ENCODE peak calls at places on chromosomes 13 and 19, in nine cellular contexts. I, Y, L, R, V, X, C, U and T are unnamed samples.

GRCh38 chr13:27449081-27449603 is 1.2 kb downstream of the MTIF3 start:
- DNase-seq in I (no peak), Y (no peak), L (no peak), R (no peak), V (no peak), X (no peak), C (no peak), U (no peak), T (no peak)

GRCh38 chr13:37047032-37047431 is 12.5 kb downstream of the SUPT20H start:
- DNase-seq in I (no peak), Y (no peak), L (no peak), R (no peak), V (no peak), X (no peak), C (no peak), U (no peak), T (no peak)

GRCh38 chr19:3398114-3398899 is 31.9 kb downstream of the NFIC start:
- DNase-seq in I (no peak), Y (peak), L (peak), R (no peak), V (peak), X (no peak), C (peak), U (peak), T (no peak)

GRCh38 chr13:101308247-101309013 is 107.9 kb downstream of the NALCN start:
- DNase-seq in I (no peak), Y (no peak), L (no peak), R (no peak), V (no peak), X (peak), C (no peak), U (peak), T (no peak)

GRCh38 chr13:81872581-81872980 is 1531.7 kb upstream of the SPRY2 start:
- DNase-seq in I (peak), Y (no peak), L (no peak), R (peak), V (no peak), X (no peak), C (no peak), U (no peak), T (no peak)

GRCh38 chr13:109816112-109816978 is 30.0 kb upstream of the IRS2 start:
- DNase-seq in I (no peak), Y (no peak), L (no peak), R (no peak), V (no peak), X (no peak), C (no peak), U (peak), T (no peak)

GRCh38 chr19:15539638-15540037 is 31.3 kb downstream of the CYP4F22 start:
- DNase-seq in I (no peak), Y (no peak), L (no peak), R (no peak), V (no peak), X (no peak), C (no peak), U (no peak), T (no peak)

GRCh38 chr19:53621885-53622710 is 9.7 kb upstream of the DPRX start:
- DNase-seq in I (no peak), Y (no peak), L (no peak), R (no peak), V (no peak), X (no peak), C (no peak), U (no peak), T (no peak)

GRCh38 chr13:27374650-27375049 is 49.8 kb upstream of the GTF3A start:
- DNase-seq in I (peak), Y (peak), L (peak), R (peak), V (no peak), X (peak), C (peak), U (peak), T (no peak)

GRCh38 chr19:16509141-16510061 is 13.2 kb downstream of the C19orf44 start:
- DNase-seq in I (peak), Y (peak), L (peak), R (no peak), V (no peak), X (no peak), C (peak), U (peak), T (no peak)

GRCh38 chr19:11361771-11362731 is 6.8 kb downstream of the PLPPR2 start:
- DNase-seq in I (no peak), Y (no peak), L (no peak), R (no peak), V (no peak), X (no peak), C (no peak), U (no peak), T (no peak)

GRCh38 chr19:17394891-17395415 is 957 bp upstream of the CCDC194 start:
- DNase-seq in I (no peak), Y (peak), L (peak), R (peak), V (peak), X (no peak), C (peak), U (peak), T (no peak)

GRCh38 chr19:10566658-10567410 is 1.0 kb upstream of the KRI1 start:
- DNase-seq in I (no peak), Y (no peak), L (no peak), R (no peak), V (no peak), X (no peak), C (no peak), U (no peak), T (no peak)

GRCh38 chr19:35959040-35959967 is 23.1 kb downstream of the LRFN3 start:
- DNase-seq in I (no peak), Y (no peak), L (no peak), R (peak), V (peak), X (no peak), C (peak), U (no peak), T (no peak)

GRCh38 chr19:55703790-55704215 is 28.8 kb downstream of the EPN1 start:
- DNase-seq in I (no peak), Y (peak), L (no peak), R (peak), V (peak), X (no peak), C (no peak), U (peak), T (no peak)

GRCh38 chr13:24737042-24737441 is 26.9 kb upstream of the RNF17 start:
- DNase-seq in I (no peak), Y (no peak), L (no peak), R (no peak), V (no peak), X (no peak), C (no peak), U (no peak), T (no peak)

GRCh38 chr19:12365094-12365371 is 450 bp downstream of the ZNF442 start:
- DNase-seq in I (no peak), Y (peak), L (peak), R (no peak), V (no peak), X (peak), C (no peak), U (peak), T (no peak)

GRCh38 chr19:6710273-6711077 is 10.0 kb downstream of the C3 start:
- DNase-seq in I (no peak), Y (no peak), L (no peak), R (no peak), V (no peak), X (no peak), C (no peak), U (no peak), T (no peak)
- TF ChIP-seq CTCF in I (no peak), Y (no peak), L (no peak), R (no peak), V (peak), X (no peak), C (no peak), U (no peak), T (peak)

GRCh38 chr19:52351512-52351911 is 15.5 kb downstream of the ZNF610 start:
- DNase-seq in I (no peak), Y (no peak), L (no peak), R (peak), V (no peak), X (no peak), C (no peak), U (no peak), T (no peak)
- TF ChIP-seq CTCF in I (no peak), Y (no peak), L (no peak), R (no peak), V (no peak), X (peak), C (no peak), U (no peak), T (no peak)

DNA sequence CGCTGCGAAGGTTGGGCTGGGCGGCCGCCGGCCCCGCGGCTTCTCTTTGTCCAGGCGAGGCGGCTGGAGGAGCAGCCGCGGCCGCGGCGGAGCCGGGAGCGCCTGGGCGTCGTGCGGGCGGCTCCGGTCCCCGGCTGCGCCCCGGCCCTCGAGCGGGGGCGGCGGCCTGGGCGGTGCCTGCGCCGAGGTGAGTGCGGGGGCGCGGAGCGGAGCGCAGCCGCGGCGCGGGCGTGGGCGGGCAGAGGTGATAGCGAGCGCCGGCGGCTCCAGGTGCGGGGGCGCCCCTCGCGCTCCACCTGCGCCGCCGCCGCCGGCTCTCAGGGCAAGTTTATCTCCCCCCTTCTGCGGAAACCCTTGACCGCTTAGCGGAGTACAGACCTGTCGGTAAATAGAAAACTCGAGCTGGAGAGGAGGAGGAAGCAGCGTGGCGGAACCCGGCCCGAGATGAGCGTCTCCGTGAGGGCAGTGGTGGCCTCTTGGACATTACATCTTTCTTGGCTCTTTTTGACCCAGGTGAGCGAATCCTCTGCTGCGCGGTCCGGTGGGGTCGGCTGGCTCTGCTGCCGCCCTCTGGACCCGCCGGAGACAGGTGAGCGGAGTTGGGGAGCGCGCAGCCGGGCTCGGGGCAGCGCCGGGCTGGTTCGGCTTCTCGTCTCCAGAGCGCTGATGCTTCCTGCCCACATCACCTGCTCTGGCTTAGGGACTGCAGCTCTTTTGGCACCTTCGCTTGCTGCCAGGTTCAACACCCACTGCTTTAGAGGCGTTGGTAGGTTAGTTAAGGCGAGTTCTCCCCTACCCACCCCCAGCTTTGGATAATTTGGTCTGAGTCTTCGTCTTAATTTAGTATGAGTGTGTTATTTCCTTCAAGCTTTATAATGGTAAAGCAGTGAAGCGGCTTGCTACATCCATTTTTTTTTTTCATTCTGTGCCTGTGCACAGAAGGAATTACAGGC is at the start of gene MTUS2:
- DNase-seq in I (no peak), Y (no peak), L (no peak), R (peak), V (peak), X (no peak), C (no peak), U (no peak), T (no peak)
- TF ChIP-seq CTCF in I (no peak), Y (no peak), L (no peak), R (no peak), V (no peak), X (no peak), C (no peak), U (no peak), T (no peak)

DNA sequence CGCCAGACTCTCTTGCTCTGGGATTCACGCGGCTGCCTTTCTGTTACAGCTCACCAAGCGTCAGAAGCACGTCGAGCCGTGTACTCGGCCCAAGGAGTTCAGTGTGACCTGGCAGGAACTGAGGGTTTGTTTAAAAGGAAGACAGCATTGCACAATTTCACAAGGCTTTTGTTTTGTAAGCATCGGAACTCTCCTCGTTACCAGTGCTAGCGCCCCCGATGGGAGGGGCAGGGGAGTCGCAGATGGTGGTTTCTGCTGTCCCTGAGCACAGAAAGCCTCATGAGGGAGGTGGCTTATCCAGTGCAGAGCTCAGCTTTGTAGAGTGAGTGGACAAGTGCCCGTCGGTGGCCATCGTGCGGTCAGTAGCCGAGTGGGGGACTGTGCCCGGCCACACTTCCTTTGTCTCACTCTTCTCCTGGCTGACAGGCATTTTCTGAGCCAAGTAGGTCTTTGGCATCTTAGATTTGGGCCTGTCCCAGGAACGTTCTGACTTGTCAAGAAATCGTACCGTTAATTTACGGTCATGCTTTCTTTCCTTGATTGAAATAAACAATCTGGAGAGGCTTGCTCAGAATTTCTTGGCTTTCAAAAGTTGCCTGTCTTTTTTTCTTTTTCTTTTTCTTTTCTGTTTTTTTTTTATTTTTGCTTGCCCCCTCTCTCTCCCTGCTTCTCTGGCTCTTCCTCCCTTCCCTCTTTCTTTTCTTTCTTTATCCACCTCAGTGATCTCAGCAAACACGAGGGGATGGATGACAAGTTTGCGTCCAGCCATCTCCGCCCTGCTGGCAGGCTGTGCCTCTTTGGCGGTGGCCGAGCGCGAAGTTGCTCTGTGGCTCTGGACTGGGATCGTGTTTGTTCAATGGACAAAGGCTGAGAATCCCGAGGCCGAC is 7.7 kb downstream of the KDM4B start:
- DNase-seq in I (peak), Y (peak), L (peak), R (peak), V (peak), X (no peak), C (peak), U (peak), T (no peak)
- TF ChIP-seq CTCF in I (peak), Y (peak), L (peak), R (peak), V (peak), X (peak), C (no peak), U (peak), T (peak)

GRCh38 chr19:42242512-42243409 is at the start of gene GSK3A:
- DNase-seq in I (peak), Y (peak), L (peak), R (peak), V (peak), X (peak), C (peak), U (peak), T (no peak)
- TF ChIP-seq CTCF in I (no peak), Y (no peak), L (no peak), R (no peak), V (no peak), X (no peak), C (no peak), U (no peak), T (no peak)

GRCh38 chr19:23867895-23868294 is 46.8 kb upstream of the ZNF726 start:
- DNase-seq in I (no peak), Y (no peak), L (no peak), R (no peak), V (no peak), X (no peak), C (no peak), U (no peak), T (no peak)
- TF ChIP-seq CTCF in I (no peak), Y (no peak), L (no peak), R (no peak), V (no peak), X (no peak), C (no peak), U (no peak), T (no peak)

GRCh38 chr13:44308352-44308751 is 65.3 kb upstream of the SERP2 start:
- DNase-seq in I (no peak), Y (no peak), L (no peak), R (no peak), V (no peak), X (no peak), C (no peak), U (no peak), T (no peak)

GRCh38 chr13:44307255-44307654 is 66.4 kb upstream of the SERP2 start:
- DNase-seq in I (no peak), Y (peak), L (peak), R (no peak), V (no peak), X (no peak), C (no peak), U (no peak), T (no peak)

GRCh38 chr13:44306401-44307192 is 67.0 kb upstream of the SERP2 start:
- DNase-seq in I (peak), Y (peak), L (peak), R (peak), V (peak), X (peak), C (peak), U (peak), T (no peak)

GRCh38 chr13:44305845-44306244 is 67.8 kb upstream of the SERP2 start:
- DNase-seq in I (no peak), Y (peak), L (peak), R (no peak), V (no peak), X (no peak), C (no peak), U (peak), T (no peak)

GRCh38 chr13:44307844-44308243 is 65.8 kb upstream of the SERP2 start:
- DNase-seq in I (no peak), Y (no peak), L (no peak), R (no peak), V (no peak), X (no peak), C (no peak), U (no peak), T (no peak)
- TF ChIP-seq CTCF in I (no peak), Y (no peak), L (no peak), R (no peak), V (no peak), X (no peak), C (no peak), U (no peak), T (no peak)

GRCh38 chr19:843180-843835 is 2.5 kb downstream of the PRTN3 start:
- DNase-seq in I (no peak), Y (no peak), L (no peak), R (peak), V (peak), X (no peak), C (no peak), U (no peak), T (no peak)
- TF ChIP-seq CTCF in I (no peak), Y (no peak), L (no peak), R (no peak), V (no peak), X (peak), C (no peak), U (peak), T (no peak)

GRCh38 chr13:99700468-99700867 is 199.2 kb downstream of the TM9SF2 start:
- DNase-seq in I (no peak), Y (no peak), L (no peak), R (no peak), V (no peak), X (no peak), C (no peak), U (no peak), T (no peak)

GRCh38 chr13:99698816-99699099 is 197.5 kb downstream of the TM9SF2 start:
- DNase-seq in I (no peak), Y (no peak), L (no peak), R (no peak), V (no peak), X (no peak), C (no peak), U (no peak), T (no peak)

GRCh38 chr13:99702687-99703319 is 201.5 kb downstream of the TM9SF2 start:
- DNase-seq in I (no peak), Y (no peak), L (no peak), R (no peak), V (no peak), X (no peak), C (no peak), U (no peak), T (no peak)

GRCh38 chr13:99704390-99704789 is 203.1 kb downstream of the TM9SF2 start:
- DNase-seq in I (no peak), Y (no peak), L (no peak), R (no peak), V (no peak), X (no peak), C (no peak), U (no peak), T (no peak)

DNA sequence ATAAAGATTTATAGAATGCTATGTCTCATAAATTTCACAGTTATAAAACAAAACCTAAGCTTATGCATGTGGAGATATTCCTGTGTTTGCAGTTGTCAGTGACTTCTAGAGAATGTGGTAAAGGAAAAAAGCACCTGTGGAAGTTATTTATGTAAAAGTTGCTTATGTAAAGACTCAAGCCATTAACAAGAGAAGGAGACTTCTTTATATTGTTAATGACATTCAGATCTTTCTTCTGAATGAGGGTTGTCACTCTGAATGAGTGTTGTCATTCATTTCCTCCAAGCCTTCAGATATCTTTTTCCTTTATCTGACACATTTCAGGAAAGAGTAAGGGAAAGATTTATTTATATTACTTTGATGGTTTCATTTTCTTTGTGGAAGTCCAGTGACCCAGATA is 202.6 kb downstream of the TM9SF2 start:
- DNase-seq in I (no peak), Y (no peak), L (no peak), R (no peak), V (no peak), X (no peak), C (no peak), U (no peak), T (no peak)
- TF ChIP-seq CTCF in I (no peak), Y (no peak), L (no peak), R (no peak), V (no peak), X (no peak), C (no peak), U (no peak), T (no peak)

DNA sequence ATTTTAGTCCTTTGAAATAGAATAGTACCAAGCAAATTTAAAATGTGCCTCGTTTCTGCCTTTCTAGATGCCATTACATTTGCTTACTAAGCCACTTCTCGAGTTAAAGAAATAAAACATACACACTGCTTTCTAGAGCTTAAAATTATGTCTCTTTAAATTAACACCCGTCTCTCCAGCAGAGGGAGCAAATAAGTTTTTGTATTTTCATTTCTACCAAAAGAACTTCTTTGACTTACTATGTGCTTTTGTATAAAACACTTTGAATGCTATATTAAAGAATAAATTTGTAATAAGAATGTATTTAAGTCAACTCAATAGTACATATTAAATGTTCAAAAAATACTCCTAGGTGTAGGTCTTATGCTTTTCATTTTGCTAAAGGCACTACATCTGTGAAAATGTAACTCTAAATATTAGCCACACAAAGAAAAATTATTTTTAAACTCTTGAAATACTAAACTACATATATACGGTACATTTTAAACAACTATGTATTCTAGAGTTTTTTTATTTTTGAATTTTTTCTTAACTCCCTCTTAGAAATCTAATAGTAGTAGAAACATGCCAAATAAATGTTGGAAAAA is 269.3 kb upstream of the MIR17HG start:
- DNase-seq in I (peak), Y (peak), L (no peak), R (no peak), V (no peak), X (no peak), C (no peak), U (no peak), T (no peak)
- TF ChIP-seq CTCF in I (peak), Y (no peak), L (no peak), R (peak), V (peak), X (peak), C (no peak), U (no peak), T (peak)